ENCODE peak calls at places on chromosomes 6 and 20, in six cellular contexts. A is H54, O is T follicular helper cell, Z is cardiac fibroblast, G is left ventricle myocardium inferior, K is NCI-H2081 treated with DMSO at 0.1 percent for 48 hours. U is an unnamed sample.

GRCh38 chr20:11807070-11807741 is 110.5 kb upstream of the BTBD3 start:
- DNase-seq in A (peak; percentile 44), O (no peak), Z (peak; percentile 92), G (no peak), K (no peak), U (no peak)

GRCh38 chr6:43627008-43627825 is 1.8 kb downstream of the GTPBP2 start:
- DNase-seq in A (peak; percentile 96), O (no peak), Z (peak; percentile 99), G (peak; percentile 65), K (no peak), U (peak; percentile 65)

GRCh38 chr6:121848523-121849255 is 413.2 kb downstream of the GJA1 start:
- DNase-seq in A (no peak), O (no peak), Z (peak; percentile 33), G (no peak), K (no peak), U (no peak)

GRCh38 chr6:156767603-156768467 is 9.3 kb upstream of the ARID1B start:
- DNase-seq in A (no peak), O (no peak), Z (peak; percentile 65), G (no peak), K (no peak), U (no peak)

GRCh38 chr6:144310761-144311160 is 25.6 kb downstream of the UTRN start:
- DNase-seq in A (no peak), O (no peak), Z (no peak), G (no peak), K (no peak), U (no peak)

GRCh38 chr6:40852667-40853383 is 186.2 kb downstream of the UNC5CL start:
- DNase-seq in A (no peak), O (no peak), Z (no peak), G (no peak), K (no peak), U (no peak)

GRCh38 chr20:38246357-38247165 is 14.0 kb downstream of the KIAA1755 start:
- DNase-seq in A (no peak), O (no peak), Z (no peak), G (no peak), K (no peak), U (peak; percentile 53)

GRCh38 chr6:159887146-159887545 is 3.6 kb upstream of the MAS1 start:
- DNase-seq in A (no peak), O (no peak), Z (no peak), G (no peak), K (no peak), U (no peak)

GRCh38 chr6:39956951-39957350 is 22.7 kb upstream of the MOCS1 start:
- DNase-seq in A (no peak), O (no peak), Z (peak; percentile 85), G (no peak), K (no peak), U (no peak)

GRCh38 chr20:833121-833449 is 430 bp upstream of the FAM110A start:
- DNase-seq in A (no peak), O (no peak), Z (no peak), G (no peak), K (no peak), U (no peak)

GRCh38 chr6:123022980-123023379 is 26.9 kb downstream of the CLVS2 start:
- DNase-seq in A (no peak), O (no peak), Z (peak; percentile 38), G (no peak), K (no peak), U (no peak)

GRCh38 chr6:109291893-109292292 is 90.4 kb downstream of the CD164 start:
- DNase-seq in A (no peak), O (no peak), Z (no peak), G (no peak), K (no peak), U (no peak)

GRCh38 chr6:167977717-167978467 is 19.6 kb upstream of the KIF25 start:
- DNase-seq in A (no peak), O (no peak), Z (no peak), G (no peak), K (no peak), U (no peak)

GRCh38 chr6:41462980-41463930 is 82.9 kb upstream of the FOXP4 start:
- DNase-seq in A (no peak), O (no peak), Z (peak; percentile 77), G (peak; percentile 73), K (no peak), U (peak; percentile 83)

GRCh38 chr6:40038626-40039025 is 104.4 kb upstream of the MOCS1 start:
- DNase-seq in A (no peak), O (no peak), Z (no peak), G (no peak), K (no peak), U (no peak)

U was measured in Right ventricle myocardium superior.